ENCODE peak calls at places on chromosomes 5 and 9, in five cellular contexts. One of them, this sample, is unnamed.

GRCh38 chr5:174533771-174534221 is 190.6 kb upstream of the MSX2 start:
- DNase-seq in Caco-2: no peak
- DNase-seq in foreskin fibroblast: peak; percentile 64
- DNase-seq in effector memory CD4-positive, alpha-beta T cell: no peak
- DNase-seq in cardiac fibroblast: peak; percentile 76
- DNase-seq in this sample: peak; percentile 85

GRCh38 chr9:14793389-14793788 is 70.9 kb upstream of the CER1 start:
- DNase-seq in cardiac fibroblast: no peak
- DNase-seq in Caco-2: no peak
- DNase-seq in foreskin fibroblast: no peak
- DNase-seq in effector memory CD4-positive, alpha-beta T cell: no peak
- DNase-seq in this sample: no peak

GRCh38 chr5:16957305-16958165 is 21.4 kb upstream of the MYO10 start:
- DNase-seq in effector memory CD4-positive, alpha-beta T cell: no peak
- DNase-seq in foreskin fibroblast: peak; percentile 94
- DNase-seq in cardiac fibroblast: peak; percentile 95
- DNase-seq in Caco-2: no peak
- DNase-seq in this sample: peak; percentile 95

GRCh38 chr9:38619556-38620447 is 594 bp downstream of the ANKRD18A start:
- DNase-seq in effector memory CD4-positive, alpha-beta T cell: no peak
- DNase-seq in foreskin fibroblast: peak; percentile 9
- DNase-seq in cardiac fibroblast: no peak
- DNase-seq in Caco-2: no peak
- DNase-seq in this sample: no peak

GRCh38 chr9:78806492-78807160 is 509.7 kb downstream of the PSAT1 start:
- DNase-seq in effector memory CD4-positive, alpha-beta T cell: no peak
- DNase-seq in foreskin fibroblast: peak; percentile 52
- DNase-seq in Caco-2: no peak
- DNase-seq in cardiac fibroblast: peak; percentile 29
- DNase-seq in this sample: no peak

GRCh38 chr9:36132081-36132480 is 4.5 kb upstream of the GLIPR2 start:
- DNase-seq in effector memory CD4-positive, alpha-beta T cell: no peak
- DNase-seq in cardiac fibroblast: peak; percentile 88
- DNase-seq in foreskin fibroblast: peak; percentile 80
- DNase-seq in Caco-2: no peak
- DNase-seq in this sample: no peak

GRCh38 chr5:146607663-146608315 is 91.8 kb upstream of the GPR151 start:
- DNase-seq in Caco-2: no peak
- DNase-seq in cardiac fibroblast: no peak
- DNase-seq in effector memory CD4-positive, alpha-beta T cell: no peak
- DNase-seq in foreskin fibroblast: no peak
- DNase-seq in this sample: no peak

GRCh38 chr5:16776611-16777251 is 159.4 kb downstream of the MYO10 start:
- DNase-seq in Caco-2: no peak
- DNase-seq in cardiac fibroblast: peak; percentile 34
- DNase-seq in effector memory CD4-positive, alpha-beta T cell: no peak
- DNase-seq in foreskin fibroblast: peak; percentile 22
- DNase-seq in this sample: no peak

GRCh38 chr9:126341461-126341860 is 14.8 kb downstream of the MVB12B start:
- DNase-seq in foreskin fibroblast: no peak
- DNase-seq in effector memory CD4-positive, alpha-beta T cell: no peak
- DNase-seq in Caco-2: no peak
- DNase-seq in cardiac fibroblast: no peak
- DNase-seq in this sample: no peak

GRCh38 chr9:113564804-113565237 is 101.3 kb downstream of the RGS3 start:
- DNase-seq in Caco-2: no peak
- DNase-seq in effector memory CD4-positive, alpha-beta T cell: no peak
- DNase-seq in cardiac fibroblast: peak; percentile 34
- DNase-seq in foreskin fibroblast: peak; percentile 82
- DNase-seq in this sample: peak; percentile 41

GRCh38 chr5:125657936-125658335 is 765.3 kb upstream of the GRAMD2B start:
- DNase-seq in Caco-2: no peak
- DNase-seq in foreskin fibroblast: no peak
- DNase-seq in cardiac fibroblast: no peak
- DNase-seq in effector memory CD4-positive, alpha-beta T cell: no peak
- DNase-seq in this sample: no peak

GRCh38 chr9:126885089-126885753 is 24.8 kb downstream of the ZBTB34 start:
- DNase-seq in cardiac fibroblast: peak; percentile 38
- DNase-seq in foreskin fibroblast: peak; percentile 54
- DNase-seq in Caco-2: peak; percentile 89
- DNase-seq in effector memory CD4-positive, alpha-beta T cell: no peak
- DNase-seq in this sample: no peak

GRCh38 chr9:84600739-84601138 is 68.8 kb upstream of the NTRK2 start:
- DNase-seq in cardiac fibroblast: no peak
- DNase-seq in foreskin fibroblast: no peak
- DNase-seq in Caco-2: no peak
- DNase-seq in effector memory CD4-positive, alpha-beta T cell: no peak
- DNase-seq in this sample: no peak

GRCh38 chr9:69857131-69857530 is 36.5 kb downstream of the CFAP95 start:
- DNase-seq in foreskin fibroblast: peak; percentile 90
- DNase-seq in effector memory CD4-positive, alpha-beta T cell: no peak
- DNase-seq in cardiac fibroblast: peak; percentile 92
- DNase-seq in Caco-2: no peak
- DNase-seq in this sample: peak; percentile 81

GRCh38 chr5:77077821-77078176 is 9.3 kb downstream of the ZBED3 start:
- DNase-seq in Caco-2: no peak
- DNase-seq in cardiac fibroblast: no peak
- DNase-seq in foreskin fibroblast: no peak
- DNase-seq in effector memory CD4-positive, alpha-beta T cell: no peak
- DNase-seq in this sample: no peak
- H3K4me3 ChIP-seq in Caco-2: no peak overlapping the region
- H3K4me3 ChIP-seq in cardiac fibroblast: no peak overlapping the region
- H3K4me3 ChIP-seq in foreskin fibroblast: no peak overlapping the region
- H3K4me3 ChIP-seq in effector memory CD4-positive, alpha-beta T cell: peak overlapping the region; percentile 39
- H3K4me3 ChIP-seq in this sample: no peak overlapping the region

DNA sequence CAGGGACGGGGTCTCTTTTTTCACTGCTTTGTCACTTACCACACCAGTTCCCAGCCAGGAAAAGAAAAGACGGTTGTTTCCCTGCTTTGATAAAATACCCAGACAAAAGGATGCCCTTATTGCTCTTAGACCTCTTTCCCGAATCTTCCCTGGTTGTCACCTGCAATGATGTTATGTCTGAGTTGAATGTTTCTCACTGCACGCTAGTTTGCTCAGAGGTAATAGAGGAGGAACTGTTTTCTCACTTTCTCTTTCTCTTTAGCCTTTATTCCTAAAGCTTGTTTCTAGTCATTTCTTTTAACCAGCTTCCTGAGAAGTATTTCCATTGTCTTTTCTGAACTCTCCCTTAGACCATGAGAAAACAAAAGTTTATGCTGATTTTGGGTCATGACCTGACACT is 32.9 kb downstream of the ACER2 start:
- DNase-seq in effector memory CD4-positive, alpha-beta T cell: no peak
- DNase-seq in foreskin fibroblast: no peak
- DNase-seq in cardiac fibroblast: no peak
- DNase-seq in Caco-2: no peak
- DNase-seq in this sample: no peak
- H3K4me3 ChIP-seq in effector memory CD4-positive, alpha-beta T cell: peak overlapping the region; percentile 30
- H3K4me3 ChIP-seq in foreskin fibroblast: no peak overlapping the region
- H3K4me3 ChIP-seq in cardiac fibroblast: no peak overlapping the region
- H3K4me3 ChIP-seq in Caco-2: no peak overlapping the region
- H3K4me3 ChIP-seq in this sample: no peak overlapping the region

GRCh38 chr5:10289353-10289752 is 18.3 kb downstream of the CMBL start:
- DNase-seq in effector memory CD4-positive, alpha-beta T cell: no peak
- DNase-seq in Caco-2: no peak
- DNase-seq in cardiac fibroblast: no peak
- DNase-seq in foreskin fibroblast: peak; percentile 55
- DNase-seq in this sample: no peak
- H3K4me3 ChIP-seq in effector memory CD4-positive, alpha-beta T cell: no peak overlapping the region
- H3K4me3 ChIP-seq in Caco-2: no peak overlapping the region
- H3K4me3 ChIP-seq in cardiac fibroblast: no peak overlapping the region
- H3K4me3 ChIP-seq in foreskin fibroblast: no peak overlapping the region
- H3K4me3 ChIP-seq in this sample: no peak overlapping the region

GRCh38 chr9:4986783-4987182 is 1.7 kb downstream of the JAK2 start:
- DNase-seq in cardiac fibroblast: no peak
- DNase-seq in foreskin fibroblast: no peak
- DNase-seq in effector memory CD4-positive, alpha-beta T cell: no peak
- DNase-seq in Caco-2: no peak
- DNase-seq in this sample: no peak
- H3K4me3 ChIP-seq in cardiac fibroblast: peak overlapping the region; percentile 70
- H3K4me3 ChIP-seq in foreskin fibroblast: peak overlapping the region; percentile 75
- H3K4me3 ChIP-seq in effector memory CD4-positive, alpha-beta T cell: peak overlapping the region; percentile 81
- H3K4me3 ChIP-seq in Caco-2: no peak overlapping the region
- H3K4me3 ChIP-seq in this sample: peak overlapping the region; percentile 77

GRCh38 chr9:114754574-114754973 is 51.3 kb downstream of the TNFSF15 start:
- DNase-seq in foreskin fibroblast: no peak
- DNase-seq in effector memory CD4-positive, alpha-beta T cell: no peak
- DNase-seq in cardiac fibroblast: no peak
- DNase-seq in Caco-2: no peak
- DNase-seq in this sample: no peak
- H3K4me3 ChIP-seq in foreskin fibroblast: no peak overlapping the region
- H3K4me3 ChIP-seq in effector memory CD4-positive, alpha-beta T cell: no peak overlapping the region
- H3K4me3 ChIP-seq in cardiac fibroblast: no peak overlapping the region
- H3K4me3 ChIP-seq in Caco-2: no peak overlapping the region
- H3K4me3 ChIP-seq in this sample: no peak overlapping the region

GRCh38 chr5:58890265-58890664 is 307.4 kb downstream of the RAB3C start:
- DNase-seq in foreskin fibroblast: no peak
- DNase-seq in effector memory CD4-positive, alpha-beta T cell: no peak
- DNase-seq in cardiac fibroblast: no peak
- DNase-seq in Caco-2: no peak
- DNase-seq in this sample: no peak

GRCh38 chr5:58887311-58887710 is 304.4 kb downstream of the RAB3C start:
- DNase-seq in effector memory CD4-positive, alpha-beta T cell: no peak
- DNase-seq in Caco-2: no peak
- DNase-seq in foreskin fibroblast: no peak
- DNase-seq in cardiac fibroblast: no peak
- DNase-seq in this sample: no peak

GRCh38 chr5:58885265-58885664 is 302.4 kb downstream of the RAB3C start:
- DNase-seq in foreskin fibroblast: no peak
- DNase-seq in Caco-2: no peak
- DNase-seq in cardiac fibroblast: no peak
- DNase-seq in effector memory CD4-positive, alpha-beta T cell: no peak
- DNase-seq in this sample: no peak

GRCh38 chr5:58886315-58887207 is 303.7 kb downstream of the RAB3C start:
- DNase-seq in effector memory CD4-positive, alpha-beta T cell: peak; percentile 34
- DNase-seq in Caco-2: peak; percentile 71
- DNase-seq in foreskin fibroblast: peak; percentile 81
- DNase-seq in cardiac fibroblast: peak; percentile 83
- DNase-seq in this sample: peak; percentile 59

DNA sequence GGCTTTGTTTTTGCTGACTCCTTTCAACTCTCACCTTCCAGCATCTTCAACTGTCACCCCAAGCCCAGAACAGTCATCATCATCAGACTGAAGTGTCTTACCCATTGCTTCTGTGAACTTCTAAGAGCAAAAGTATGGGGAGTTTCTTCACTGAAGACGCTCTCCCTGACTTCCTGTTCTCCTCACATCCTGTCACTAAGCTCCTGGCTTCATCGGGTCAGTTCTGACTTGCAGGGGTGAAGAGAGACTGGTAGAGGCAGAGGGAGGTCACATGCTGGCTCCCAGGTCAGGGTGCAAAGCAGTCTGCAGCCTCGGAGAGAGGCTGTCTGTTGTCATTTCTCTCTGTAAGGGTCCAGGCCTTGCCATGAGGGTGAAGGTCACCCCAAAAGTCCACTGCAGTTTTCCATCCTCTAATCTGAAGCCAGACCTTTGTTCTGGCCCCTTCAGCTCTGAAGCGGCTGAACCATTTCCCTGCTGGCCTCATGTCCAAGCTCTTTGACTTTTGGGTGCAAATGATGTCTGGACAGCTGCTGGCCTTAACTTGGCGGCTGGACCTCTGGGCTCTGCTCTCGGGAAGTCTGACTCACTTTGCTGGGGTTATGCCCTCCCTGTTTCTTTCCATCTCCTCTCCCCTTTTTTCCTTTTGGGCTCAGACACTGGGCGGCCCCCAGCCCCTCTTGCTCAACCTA is 305.0 kb downstream of the RAB3C start:
- DNase-seq in foreskin fibroblast: peak; percentile 31
- DNase-seq in Caco-2: no peak
- DNase-seq in effector memory CD4-positive, alpha-beta T cell: no peak
- DNase-seq in cardiac fibroblast: peak; percentile 59
- DNase-seq in this sample: no peak
- H3K4me3 ChIP-seq in foreskin fibroblast: no peak overlapping the region
- H3K4me3 ChIP-seq in Caco-2: no peak overlapping the region
- H3K4me3 ChIP-seq in effector memory CD4-positive, alpha-beta T cell: no peak overlapping the region
- H3K4me3 ChIP-seq in cardiac fibroblast: no peak overlapping the region
- H3K4me3 ChIP-seq in this sample: no peak overlapping the region

GRCh38 chr5:62732677-62733121 is 154.1 kb downstream of the LRRC70 start:
- DNase-seq in effector memory CD4-positive, alpha-beta T cell: no peak
- DNase-seq in cardiac fibroblast: no peak
- DNase-seq in foreskin fibroblast: no peak
- DNase-seq in Caco-2: no peak
- DNase-seq in this sample: no peak
- H3K4me3 ChIP-seq in effector memory CD4-positive, alpha-beta T cell: no peak overlapping the region
- H3K4me3 ChIP-seq in cardiac fibroblast: no peak overlapping the region
- H3K4me3 ChIP-seq in foreskin fibroblast: no peak overlapping the region
- H3K4me3 ChIP-seq in Caco-2: no peak overlapping the region
- H3K4me3 ChIP-seq in this sample: no peak overlapping the region

DNA sequence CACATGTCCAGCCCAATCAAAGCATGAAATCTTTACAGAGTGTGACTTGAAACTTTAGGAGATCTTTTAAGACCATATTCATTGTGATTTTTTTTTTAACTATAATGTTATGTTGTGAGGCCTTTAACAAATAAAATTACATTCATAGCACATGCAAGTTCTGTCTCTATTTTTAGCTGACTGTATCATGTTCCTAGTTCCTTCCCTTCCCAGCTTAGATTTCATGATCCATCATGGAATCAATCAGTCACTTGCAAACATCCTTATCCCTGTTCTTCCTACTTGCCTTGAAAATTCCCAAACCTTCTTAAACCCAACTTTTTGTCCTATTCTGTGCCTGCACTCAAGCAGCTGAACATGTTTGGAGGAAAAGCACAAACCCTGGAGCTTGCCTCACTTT is 141.8 kb downstream of the DMXL1 start:
- DNase-seq in effector memory CD4-positive, alpha-beta T cell: no peak
- DNase-seq in Caco-2: no peak
- DNase-seq in foreskin fibroblast: no peak
- DNase-seq in cardiac fibroblast: no peak
- DNase-seq in this sample: no peak
- H3K4me3 ChIP-seq in effector memory CD4-positive, alpha-beta T cell: no peak overlapping the region
- H3K4me3 ChIP-seq in Caco-2: no peak overlapping the region
- H3K4me3 ChIP-seq in foreskin fibroblast: no peak overlapping the region
- H3K4me3 ChIP-seq in cardiac fibroblast: no peak overlapping the region
- H3K4me3 ChIP-seq in this sample: no peak overlapping the region

GRCh38 chr5:9316733-9317132 is 229.1 kb downstream of the SEMA5A start:
- DNase-seq in cardiac fibroblast: no peak
- DNase-seq in effector memory CD4-positive, alpha-beta T cell: no peak
- DNase-seq in Caco-2: no peak
- DNase-seq in foreskin fibroblast: no peak
- DNase-seq in this sample: no peak
- H3K4me3 ChIP-seq in cardiac fibroblast: no peak overlapping the region
- H3K4me3 ChIP-seq in effector memory CD4-positive, alpha-beta T cell: no peak overlapping the region
- H3K4me3 ChIP-seq in Caco-2: no peak overlapping the region
- H3K4me3 ChIP-seq in foreskin fibroblast: no peak overlapping the region
- H3K4me3 ChIP-seq in this sample: no peak overlapping the region

This sample was measured in brain microvascular endothelial cell.